ENCODE peak calls at places on chromosomes 5 and 9, in seven cellular contexts. W is iPS DF 6.9; H is H9; T is HTR-8/SVneo; E is natural killer cell; N is stimulated activated effector memory CD8-positive, alpha-beta T cell treated with anti-CD3 and anti-CD28 coated beads, Interleukin-12 subunit alpha, Interleukin-12 subunit beta, amount 100 ng/mL, for 72 hours; Y is A172. M is an unnamed sample.

GRCh38 chr9:129012343-129012742 is 15.8 kb downstream of the SH3GLB2 start:
- DNase-seq in T (no peak), N (no peak), H (no peak), E (no peak), Y (no peak), W (no peak), M (no peak)

GRCh38 chr5:168706655-168707069 is 127.5 kb upstream of the PANK3 start:
- DNase-seq in Y (peak; percentile 51), T (peak; percentile 35), E (no peak), N (no peak), W (peak; percentile 27), H (peak; percentile 62), M (peak; percentile 49)

GRCh38 chr5:168157141-168157540 is 134.3 kb upstream of the WWC1 start:
- DNase-seq in N (no peak), H (no peak), E (no peak), T (no peak), W (no peak), Y (no peak), M (no peak)

GRCh38 chr5:55159763-55160492 is at the start of gene GPX8:
- DNase-seq in T (peak; percentile 72), Y (peak; percentile 84), E (no peak), W (no peak), H (peak; percentile 58), N (no peak), M (peak; percentile 47)

GRCh38 chr5:161630948-161631347 is 54.6 kb upstream of the GABRA6 start:
- DNase-seq in W (no peak), Y (no peak), N (no peak), E (no peak), H (no peak), T (no peak), M (no peak)

GRCh38 chr5:39440964-39441363 is 16.2 kb upstream of the DAB2 start:
- DNase-seq in N (no peak), Y (no peak), H (no peak), T (no peak), W (no peak), E (no peak), M (no peak)

GRCh38 chr9:136481558-136481957 is 1.3 kb downstream of the SEC16A start:
- DNase-seq in E (no peak), T (no peak), W (no peak), N (no peak), H (no peak), Y (no peak), M (no peak)

GRCh38 chr5:155480731-155481131 is 467.2 kb downstream of the KIF4B start:
- DNase-seq in E (no peak), N (no peak), W (no peak), Y (no peak), T (no peak), H (no peak), M (no peak)

GRCh38 chr5:28576022-28576421 is 1537.6 kb upstream of the CDH9 start:
- DNase-seq in E (no peak), Y (peak; percentile 6), T (peak; percentile 4), H (no peak), N (no peak), W (peak; percentile 7), M (no peak)

GRCh38 chr5:178496661-178497060 is 93.5 kb downstream of the COL23A1 start:
- DNase-seq in Y (no peak), H (no peak), N (no peak), T (no peak), E (no peak), W (no peak), M (no peak)

M was measured in thyroid gland.